ENCODE peak calls at places on chromosomes 3 and 15, in five cellular contexts. Q is CD8-positive, alpha-beta T cell; G is type B pancreatic cell; H is H9; N is fibroblast of the aortic adventitia. Y is an unnamed sample.

GRCh38 chr3:76728411-76728810 is 311.5 kb upstream of the ROBO2 start:
- DNase-seq in N (no peak), G (no peak), H (no peak), Q (no peak), Y (no peak)

GRCh38 chr15:96336643-96337353 is 6.3 kb downstream of the NR2F2 start:
- DNase-seq in G (no peak), Q (no peak), H (no peak), N (no peak), Y (no peak)

GRCh38 chr3:170387952-170388351 is 30.4 kb downstream of the SKIL start:
- DNase-seq in Q (no peak), H (no peak), N (peak; percentile 45), G (no peak), Y (peak; percentile 24)

GRCh38 chr15:98799991-98800390 is 151.7 kb downstream of the IGF1R start:
- DNase-seq in G (no peak), H (no peak), N (peak; percentile 25), Q (no peak), Y (no peak)

GRCh38 chr15:91710072-91710471 is 143.4 kb upstream of the SLCO3A1 start:
- DNase-seq in Q (no peak), H (no peak), N (no peak), G (no peak), Y (no peak)

GRCh38 chr3:189049458-189050231 is 122.1 kb upstream of the TPRG1 start:
- DNase-seq in Q (no peak), G (no peak), H (peak; percentile 33), N (no peak), Y (no peak)

GRCh38 chr15:85335193-85335939 is 45.0 kb upstream of the AKAP13 start:
- DNase-seq in H (no peak), N (no peak), G (no peak), Q (no peak), Y (no peak)

GRCh38 chr15:57064033-57064432 is 145.6 kb downstream of the TCF12 start:
- DNase-seq in G (no peak), H (no peak), N (no peak), Q (no peak), Y (no peak)

GRCh38 chr3:182682263-182683229 is 110.8 kb upstream of the ATP11B start:
- DNase-seq in Q (peak; percentile 52), N (peak; percentile 17), H (peak; percentile 77), G (peak; percentile 84), Y (no peak)

GRCh38 chr15:37880009-37880834 is 54.2 kb upstream of the TMCO5A start:
- DNase-seq in N (peak; percentile 79), Q (no peak), G (no peak), H (no peak), Y (peak; percentile 53)

GRCh38 chr3:30689202-30689641 is 82.8 kb downstream of the TGFBR2 start:
- DNase-seq in N (peak; percentile 80), H (no peak), Q (no peak), G (no peak), Y (peak; percentile 70)

GRCh38 chr3:45607790-45608189 is 13.2 kb downstream of the LIMD1 start:
- DNase-seq in Q (no peak), G (no peak), N (peak; percentile 68), H (no peak), Y (peak; percentile 27)

GRCh38 chr3:194265505-194265892 is 85.6 kb downstream of the CPN2 start:
- DNase-seq in N (peak; percentile 97), G (no peak), Q (no peak), H (peak; percentile 30), Y (peak; percentile 26)

GRCh38 chr3:140206196-140207040 is 271.4 kb downstream of the CLSTN2 start:
- DNase-seq in H (peak; percentile 61), N (peak; percentile 27), G (no peak), Q (no peak), Y (no peak)

GRCh38 chr3:2837893-2838292 is 272.3 kb downstream of the IL5RA start:
- DNase-seq in G (no peak), H (no peak), Q (no peak), N (no peak), Y (no peak)

GRCh38 chr3:46916799-46917198 is 39.3 kb downstream of the PTH1R start:
- DNase-seq in G (no peak), N (no peak), Q (no peak), H (no peak), Y (no peak)

GRCh38 chr15:25947336-25948080 is 84.4 kb upstream of the ATP10A start:
- DNase-seq in Q (no peak), N (peak; percentile 6), H (peak; percentile 77), G (no peak), Y (peak; percentile 34)

GRCh38 chr3:105459566-105460290 is 93.0 kb downstream of the ALCAM start:
- DNase-seq in G (no peak), H (no peak), Q (no peak), N (peak; percentile 19), Y (no peak)

GRCh38 chr15:62739082-62739481 is 303.5 kb upstream of the TPM1 start:
- DNase-seq in H (no peak), N (peak; percentile 50), G (no peak), Q (no peak), Y (peak; percentile 82)

GRCh38 chr3:111923821-111924220 is 55.0 kb upstream of the ABHD10 start:
- DNase-seq in G (no peak), N (no peak), Q (no peak), H (no peak), Y (no peak)

GRCh38 chr3:171982829-171983228 is 56.5 kb upstream of the FNDC3B start:
- DNase-seq in N (peak; percentile 41), Q (no peak), G (no peak), H (no peak), Y (peak; percentile 82)

GRCh38 chr3:15585111-15585844 is 16.1 kb downstream of the HACL1 start:
- DNase-seq in Q (no peak), N (peak; percentile 90), G (no peak), H (no peak), Y (no peak)

GRCh38 chr3:140363801-140364200 is 314.1 kb upstream of the TRIM42 start:
- DNase-seq in N (no peak), Q (no peak), H (no peak), G (no peak), Y (no peak)

GRCh38 chr15:48940508-48940907 is 23.2 kb downstream of the SHC4 start:
- DNase-seq in G (no peak), Q (no peak), H (no peak), N (peak; percentile 95), Y (peak; percentile 98)

GRCh38 chr3:36305929-36306520 is 74.3 kb upstream of the STAC start:
- DNase-seq in Q (no peak), N (peak; percentile 17), G (no peak), H (no peak), Y (no peak)

GRCh38 chr15:66878761-66879160 is 176.7 kb downstream of the SMAD6 start:
- DNase-seq in N (no peak), G (peak; percentile 34), H (no peak), Q (no peak), Y (no peak)

GRCh38 chr3:191255156-191255555 is 56.1 kb downstream of the OSTN start:
- DNase-seq in H (no peak), N (no peak), G (no peak), Q (no peak), Y (no peak)

GRCh38 chr3:194133661-194134230 is 2.2 kb upstream of the HES1 start:
- DNase-seq in N (no peak), H (peak; percentile 65), Q (no peak), G (peak; percentile 79), Y (no peak)

GRCh38 chr15:68821898-68822380 is 1.2 kb upstream of the ANP32A start:
- DNase-seq in H (no peak), G (no peak), N (peak; percentile 10), Q (no peak), Y (no peak)

GRCh38 chr3:121482651-121483050 is 63.1 kb downstream of the POLQ start:
- DNase-seq in H (no peak), G (no peak), N (peak; percentile 74), Q (no peak), Y (peak; percentile 81)

GRCh38 chr3:136283627-136284026 is 33.5 kb downstream of the PCCB start:
- DNase-seq in Q (no peak), H (no peak), G (no peak), N (no peak), Y (no peak)

GRCh38 chr3:189508784-189509489 is 122.3 kb upstream of the TP63 start:
- DNase-seq in N (peak; percentile 59), G (no peak), Q (no peak), H (no peak), Y (no peak)

GRCh38 chr15:72167445-72167844 is 30.1 kb downstream of the GRAMD2A start:
- DNase-seq in G (no peak), H (no peak), N (no peak), Q (no peak), Y (no peak)

GRCh38 chr3:56251343-56251945 is 216.8 kb downstream of the ERC2 start:
- DNase-seq in G (no peak), N (peak; percentile 77), Q (no peak), H (no peak), Y (peak; percentile 51)

GRCh38 chr3:27483117-27484001 is 825 bp downstream of the SLC4A7 start:
- DNase-seq in H (peak; percentile 43), Q (peak; percentile 30), N (peak; percentile 81), G (peak; percentile 79), Y (peak; percentile 66)

GRCh38 chr3:35944915-35945710 is 305.8 kb downstream of the ARPP21 start:
- DNase-seq in H (no peak), G (no peak), N (no peak), Q (no peak), Y (peak; percentile 9)

GRCh38 chr3:33006081-33006480 is 54.6 kb downstream of the CCR4 start:
- DNase-seq in G (no peak), Q (peak; percentile 45), H (peak; percentile 63), N (no peak), Y (no peak)
- TF ChIP-seq CTCF in G (no peak), Q (no peak), H (peak; percentile 67), N (no peak), Y (peak; percentile 12)

GRCh38 chr3:113696658-113697191 is 283 bp upstream of the USF3 start:
- DNase-seq in Q (peak; percentile 98), N (peak; percentile 99), H (peak; percentile 100), G (peak; percentile 99), Y (peak; percentile 99)
- TF ChIP-seq CTCF in Q (no peak), N (peak; percentile 9), H (peak; percentile 26), G (no peak), Y (peak; percentile 55)

GRCh38 chr3:123705886-123706285 is 121.0 kb upstream of the HACD2 start:
- DNase-seq in G (no peak), Q (no peak), H (no peak), N (no peak), Y (no peak)
- TF ChIP-seq CTCF in G (no peak), Q (no peak), H (no peak), N (no peak), Y (no peak)

DNA sequence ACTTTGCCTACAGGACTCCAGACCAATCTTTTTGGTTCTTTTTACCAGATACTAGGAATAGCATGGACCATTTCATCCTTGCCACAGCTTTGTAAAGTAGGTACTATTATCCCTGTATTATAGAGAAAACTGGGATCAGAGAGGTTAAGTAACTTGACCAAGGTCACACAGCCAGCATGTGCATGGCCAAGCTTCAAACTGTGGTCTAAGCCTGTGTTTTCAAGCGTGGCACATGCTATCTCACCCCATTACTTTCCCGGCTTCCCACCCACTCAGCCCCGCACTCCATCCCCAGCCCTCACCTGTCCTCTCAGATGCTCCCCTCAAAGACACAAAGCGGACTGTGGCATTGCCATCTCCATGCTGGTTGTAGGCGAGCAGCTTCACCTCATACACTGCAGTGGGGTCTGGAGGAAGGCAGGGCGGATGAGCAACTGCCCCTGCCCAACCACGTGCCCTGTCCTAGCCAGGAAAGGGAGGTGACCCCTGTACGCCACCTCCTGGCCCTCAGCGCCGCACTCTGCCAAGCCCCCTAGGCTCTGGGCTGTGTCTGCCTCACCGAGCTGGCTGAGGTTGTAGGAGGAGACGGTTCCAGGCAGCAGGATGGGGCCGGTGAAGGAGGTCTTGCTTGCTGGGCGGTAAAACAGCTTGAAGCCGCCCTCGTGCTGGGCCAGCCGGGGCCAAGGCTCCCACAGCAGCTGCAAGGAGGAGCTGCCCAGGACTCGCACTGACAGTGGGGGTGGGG is 25.7 kb downstream of the RNU5B-1 start:
- DNase-seq in N (no peak), Q (no peak), H (no peak), G (no peak), Y (no peak)
- TF ChIP-seq CTCF in N (no peak), Q (no peak), H (peak; percentile 12), G (no peak), Y (no peak)

GRCh38 chr15:58517252-58517681 is 85.5 kb downstream of the LIPC start:
- DNase-seq in G (no peak), N (no peak), Q (no peak), H (no peak), Y (no peak)
- TF ChIP-seq CTCF in G (no peak), N (no peak), Q (no peak), H (peak; percentile 37), Y (no peak)